ENCODE peak calls at places on chromosomes 1 and 21, in four cellular contexts. N is CD8-positive, alpha-beta T cell; S is right atrium auricular region; V is fibroblast of lung. K is an unnamed sample.
A peak's percentile ranks its signal among the peaks of the same experiment; 100 is the strongest.

GRCh38 chr1:19869929-19870328 is 12.3 kb upstream of the OTUD3 start:
- DNase-seq in N (no peak), S (no peak), V (peak; percentile 21), K (no peak)

GRCh38 chr1:171292799-171293198 is 21.2 kb upstream of the FMO4 start:
- DNase-seq in N (no peak), S (no peak), V (peak; percentile 62), K (no peak)

GRCh38 chr1:234114648-234115307 is 210.3 kb downstream of the SLC35F3 start:
- DNase-seq in N (no peak), S (peak; percentile 62), V (peak; percentile 69), K (no peak)

GRCh38 chr1:31127266-31127665 is 61.7 kb upstream of the PUM1 start:
- DNase-seq in N (no peak), S (no peak), V (peak; percentile 42), K (no peak)

GRCh38 chr1:180953791-180954721 is 41.4 kb downstream of the KIAA1614 start:
- DNase-seq in N (peak; percentile 28), S (peak; percentile 68), V (peak; percentile 60), K (peak; percentile 50)

GRCh38 chr21:40386301-40386911 is 460.6 kb downstream of the DSCAM start:
- DNase-seq in N (no peak), S (peak; percentile 60), V (no peak), K (no peak)

GRCh38 chr1:186391841-186392240 is 16.2 kb downstream of the ODR4 start:
- DNase-seq in N (no peak), S (no peak), V (no peak), K (no peak)

GRCh38 chr1:35656863-35657232 is 15.5 kb upstream of the PSMB2 start:
- DNase-seq in N (no peak), S (peak; percentile 34), V (no peak), K (no peak)

GRCh38 chr1:163176797-163177196 is 25.9 kb downstream of the RGS5 start:
- DNase-seq in N (no peak), S (no peak), V (no peak), K (no peak)

GRCh38 chr1:244789276-244789580 is 46.2 kb upstream of the COX20 start:
- DNase-seq in N (no peak), S (no peak), V (no peak), K (no peak)

GRCh38 chr1:217493290-217493689 is 137.6 kb downstream of the GPATCH2 start:
- DNase-seq in N (no peak), S (no peak), V (no peak), K (no peak)

GRCh38 chr1:223211323-223211985 is 68.4 kb upstream of the TLR5 start:
- DNase-seq in N (no peak), S (no peak), V (no peak), K (no peak)

GRCh38 chr21:43029785-43030184 is 45.9 kb downstream of the CBS start:
- DNase-seq in N (no peak), S (no peak), V (no peak), K (no peak)

GRCh38 chr1:170340259-170340658 is 191.7 kb upstream of the GORAB start:
- DNase-seq in N (no peak), S (no peak), V (no peak), K (no peak)

GRCh38 chr21:40531016-40531415 is 315.9 kb downstream of the DSCAM start:
- DNase-seq in N (no peak), S (no peak), V (no peak), K (no peak)

GRCh38 chr1:185044981-185045792 is at the start of gene RNF2:
- DNase-seq in N (peak; percentile 61), S (peak; percentile 76), V (peak; percentile 72), K (peak; percentile 77)

GRCh38 chr1:85318217-85318616 is 41.8 kb upstream of the BCL10 start:
- DNase-seq in N (no peak), S (no peak), V (no peak), K (no peak)

GRCh38 chr1:2103266-2103900 is 53.2 kb downstream of the PRKCZ start:
- DNase-seq in N (no peak), S (no peak), V (no peak), K (no peak)

GRCh38 chr1:21524686-21525339 is 15.6 kb downstream of the ALPL start:
- DNase-seq in N (no peak), S (no peak), V (no peak), K (no peak)

GRCh38 chr21:45045481-45045880 is 28.9 kb upstream of the ADARB1 start:
- DNase-seq in N (no peak), S (no peak), V (peak; percentile 82), K (no peak)

GRCh38 chr1:94974824-94975223 is 47.9 kb upstream of the CNN3 start:
- DNase-seq in N (no peak), S (no peak), V (peak; percentile 34), K (no peak)

GRCh38 chr1:13797397-13797796 is 97.4 kb downstream of the PRDM2 start:
- DNase-seq in N (no peak), S (no peak), V (no peak), K (no peak)

GRCh38 chr1:157218671-157219070 is 80.5 kb upstream of the ETV3 start:
- DNase-seq in N (no peak), S (no peak), V (no peak), K (no peak)

GRCh38 chr21:15309022-15309590 is 244.3 kb upstream of the NRIP1 start:
- DNase-seq in N (no peak), S (no peak), V (peak; percentile 18), K (no peak)

GRCh38 chr1:94463765-94464330 is 45.7 kb downstream of the ABCD3 start:
- DNase-seq in N (no peak), S (no peak), V (peak; percentile 59), K (no peak)

GRCh38 chr1:21607549-21608529 is 61.3 kb downstream of the RAP1GAP start:
- DNase-seq in N (no peak), S (peak; percentile 69), V (peak; percentile 61), K (no peak)

GRCh38 chr1:160400646-160401486 is 502 bp downstream of the VANGL2 start:
- DNase-seq in N (no peak), S (no peak), V (no peak), K (no peak)

GRCh38 chr1:225987491-225988316 is 11.4 kb downstream of the SDE2 start:
- DNase-seq in N (no peak), S (no peak), V (peak; percentile 73), K (no peak)

GRCh38 chr1:225995919-225996864 is 3.0 kb downstream of the SDE2 start:
- DNase-seq in N (no peak), S (no peak), V (no peak), K (no peak)

DNA sequence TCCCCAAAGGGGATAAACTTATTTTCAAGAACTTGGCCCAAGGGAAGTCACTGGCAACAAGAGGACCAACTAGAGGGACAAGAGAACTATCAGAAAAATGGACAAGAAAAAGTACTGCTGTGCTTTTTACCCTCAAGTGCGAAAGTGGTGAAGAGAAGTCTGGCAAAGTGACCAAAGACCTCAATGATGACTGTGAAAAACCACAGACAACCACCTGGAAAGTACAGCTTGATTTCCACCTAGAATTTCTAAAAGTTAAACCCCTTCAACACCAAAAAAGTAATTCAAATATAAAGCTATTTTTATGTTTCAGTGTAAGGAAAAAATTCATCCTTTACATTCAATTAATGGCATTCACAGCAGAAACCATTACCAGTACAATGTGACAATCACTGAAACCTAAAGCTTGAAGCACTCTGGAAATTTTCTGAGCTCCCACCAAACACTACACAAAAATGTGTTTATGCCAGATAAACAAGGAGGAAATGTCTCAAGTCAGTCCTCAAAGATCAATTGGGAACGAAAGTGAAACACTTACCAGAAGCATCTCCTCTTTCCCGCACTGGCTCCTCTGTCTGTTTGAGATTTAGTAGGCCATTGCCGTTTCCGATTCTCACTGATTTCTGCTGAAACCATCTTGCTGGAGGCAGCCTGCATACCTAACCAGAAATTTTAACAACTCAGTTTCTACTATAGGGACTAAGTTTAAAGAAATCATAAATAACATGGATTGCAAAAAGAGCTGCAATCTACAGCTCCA is 8.3 kb downstream of the SDE2 start:
- DNase-seq in N (no peak), S (no peak), V (no peak), K (no peak)
- H3K4me3 ChIP-seq in N (no peak overlapping the region), S (no peak overlapping the region), V (no peak overlapping the region), K (no peak overlapping the region)

GRCh38 chr21:46458315-46459023 is at the start of gene DIP2A:
- DNase-seq in N (peak; percentile 87), S (peak; percentile 96), V (peak; percentile 96), K (peak; percentile 97)

GRCh38 chr21:46457801-46458314 is 833 bp upstream of the DIP2A start:
- DNase-seq in N (no peak), S (peak; percentile 62), V (peak; percentile 44), K (peak; percentile 21)

GRCh38 chr21:46459356-46460112 is 843 bp downstream of the DIP2A start:
- DNase-seq in N (no peak), S (peak; percentile 64), V (peak; percentile 44), K (no peak)

GRCh38 chr21:46456750-46457149 is 1.9 kb upstream of the DIP2A start:
- DNase-seq in N (no peak), S (no peak), V (no peak), K (no peak)

GRCh38 chr21:46459024-46459355 is 299 bp downstream of the DIP2A start:
- DNase-seq in N (no peak), S (no peak), V (no peak), K (no peak)
- H3K4me1 ChIP-seq in N (peaks cover 44% of the 10 kb centered on the region), S (no peaks in the 10 kb centered on the region), V (peaks cover 3% of the 10 kb centered on the region), K (peaks cover 46% of the 10 kb centered on the region)

GRCh38 chr1:53984701-53985100 is 33.3 kb downstream of the LDLRAD1 start:
- DNase-seq in N (no peak), S (no peak), V (no peak), K (no peak)

GRCh38 chr1:53981220-53981619 is 35.1 kb downstream of the LRRC42 start:
- DNase-seq in N (no peak), S (no peak), V (no peak), K (no peak)

GRCh38 chr1:53979712-53980450 is 33.7 kb downstream of the LRRC42 start:
- DNase-seq in N (no peak), S (no peak), V (no peak), K (no peak)

GRCh38 chr1:53982762-53983101 is 35.3 kb downstream of the LDLRAD1 start:
- DNase-seq in N (no peak), S (no peak), V (no peak), K (no peak)

GRCh38 chr1:53982034-53982761 is 35.8 kb downstream of the LDLRAD1 start:
- DNase-seq in N (no peak), S (no peak), V (peak; percentile 39), K (no peak)
- H3K4me3 ChIP-seq in N (no peak overlapping the region), S (peak overlapping the region; percentile 39), V (peak overlapping the region; percentile 42), K (no peak overlapping the region)

GRCh38 chr1:199040499-199040898 is 401.7 kb downstream of the PTPRC start:
- DNase-seq in N (no peak), S (no peak), V (no peak), K (no peak)

GRCh38 chr1:199041173-199041914 is 402.5 kb downstream of the PTPRC start:
- DNase-seq in N (no peak), S (no peak), V (no peak), K (no peak)

GRCh38 chr1:199044191-199044590 is 405.4 kb downstream of the PTPRC start:
- DNase-seq in N (no peak), S (no peak), V (no peak), K (no peak)

GRCh38 chr1:199040076-199040475 is 401.2 kb downstream of the PTPRC start:
- DNase-seq in N (no peak), S (no peak), V (no peak), K (no peak)

DNA sequence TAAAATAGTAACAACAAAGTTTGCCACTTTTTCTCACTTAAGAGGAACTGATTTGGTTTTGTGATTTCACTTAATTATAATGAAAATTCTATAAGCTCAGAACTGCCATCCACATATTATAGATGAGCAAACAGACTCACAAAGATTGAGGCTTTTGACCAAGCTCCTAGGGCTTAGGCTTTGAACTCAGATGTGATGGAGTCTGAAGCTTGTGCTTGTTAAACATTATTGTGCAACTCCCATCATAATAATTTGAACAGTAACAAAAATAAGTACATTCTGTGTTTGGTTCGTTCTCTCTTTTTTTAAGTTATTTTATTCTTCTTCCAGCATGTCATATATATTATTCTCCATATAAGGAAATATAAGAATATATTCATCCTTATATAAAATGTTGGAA is 403.4 kb downstream of the PTPRC start:
- DNase-seq in N (no peak), S (no peak), V (no peak), K (no peak)
- H3K4me1 ChIP-seq in N (peaks cover 22% of the 10 kb centered on the region), S (no peaks in the 10 kb centered on the region), V (no peaks in the 10 kb centered on the region), K (peaks cover 23% of the 10 kb centered on the region)